ENCODE peak calls at places on chromosomes 4 and X, in seven cellular contexts. One of them, this sample, is unnamed.

GRCh38 chrX:39639871-39640270 is 457.9 kb downstream of the BCOR start:
- DNase-seq in A549: no peak
- DNase-seq in body of pancreas: no peak
- DNase-seq in tibial artery: no peak
- DNase-seq in WTC11: no peak
- DNase-seq in upper lobe of right lung: no peak
- DNase-seq in dorsolateral prefrontal cortex: no peak
- DNase-seq in this sample: no peak

GRCh38 chr4:80042821-80043220 is 30.2 kb downstream of the ANTXR2 start:
- DNase-seq in A549: no peak
- DNase-seq in body of pancreas: no peak
- DNase-seq in tibial artery: no peak
- DNase-seq in WTC11: no peak
- DNase-seq in upper lobe of right lung: no peak
- DNase-seq in dorsolateral prefrontal cortex: no peak
- DNase-seq in this sample: no peak

GRCh38 chr4:115433501-115433900 is 320.1 kb upstream of the NDST4 start:
- DNase-seq in A549: no peak
- DNase-seq in body of pancreas: no peak
- DNase-seq in tibial artery: no peak
- DNase-seq in WTC11: no peak
- DNase-seq in upper lobe of right lung: no peak
- DNase-seq in dorsolateral prefrontal cortex: no peak
- DNase-seq in this sample: no peak

GRCh38 chrX:107935200-107935599 is 47.0 kb downstream of the TEX13B start:
- DNase-seq in A549: peak
- DNase-seq in body of pancreas: no peak
- DNase-seq in tibial artery: no peak
- DNase-seq in WTC11: no peak
- DNase-seq in upper lobe of right lung: no peak
- DNase-seq in dorsolateral prefrontal cortex: peak
- DNase-seq in this sample: no peak

GRCh38 chr4:7655549-7656243 is 221.0 kb upstream of the PSAPL1 start:
- DNase-seq in A549: no peak
- DNase-seq in body of pancreas: no peak
- DNase-seq in tibial artery: no peak
- DNase-seq in WTC11: no peak
- DNase-seq in upper lobe of right lung: no peak
- DNase-seq in dorsolateral prefrontal cortex: peak
- DNase-seq in this sample: no peak

GRCh38 chr4:129926936-129927335 is 831.0 kb downstream of the C4orf33 start:
- DNase-seq in A549: no peak
- DNase-seq in body of pancreas: no peak
- DNase-seq in tibial artery: no peak
- DNase-seq in WTC11: no peak
- DNase-seq in upper lobe of right lung: no peak
- DNase-seq in dorsolateral prefrontal cortex: no peak
- DNase-seq in this sample: no peak

GRCh38 chrX:152821145-152821765 is 9.3 kb downstream of the CETN2 start:
- DNase-seq in A549: peak
- DNase-seq in body of pancreas: peak
- DNase-seq in tibial artery: no peak
- DNase-seq in WTC11: peak
- DNase-seq in upper lobe of right lung: no peak
- DNase-seq in dorsolateral prefrontal cortex: no peak
- DNase-seq in this sample: peak

GRCh38 chrX:45716747-45717146 is 516.1 kb upstream of the DIPK2B start:
- DNase-seq in A549: no peak
- DNase-seq in body of pancreas: no peak
- DNase-seq in tibial artery: no peak
- DNase-seq in WTC11: no peak
- DNase-seq in upper lobe of right lung: no peak
- DNase-seq in dorsolateral prefrontal cortex: no peak
- DNase-seq in this sample: no peak

GRCh38 chrX:71815906-71816156 is 52.7 kb downstream of the CXorf49B start:
- DNase-seq in A549: no peak
- DNase-seq in body of pancreas: no peak
- DNase-seq in tibial artery: no peak
- DNase-seq in WTC11: no peak
- DNase-seq in upper lobe of right lung: no peak
- DNase-seq in dorsolateral prefrontal cortex: no peak
- DNase-seq in this sample: no peak

GRCh38 chrX:53091354-53091753 is 2.6 kb upstream of the KANTR start:
- DNase-seq in A549: no peak
- DNase-seq in body of pancreas: no peak
- DNase-seq in tibial artery: no peak
- DNase-seq in WTC11: no peak
- DNase-seq in upper lobe of right lung: peak
- DNase-seq in dorsolateral prefrontal cortex: no peak
- DNase-seq in this sample: no peak

GRCh38 chr4:78616046-78616498 is 64.5 kb downstream of the ANXA3 start:
- DNase-seq in A549: no peak
- DNase-seq in body of pancreas: no peak
- DNase-seq in tibial artery: no peak
- DNase-seq in WTC11: no peak
- DNase-seq in upper lobe of right lung: no peak
- DNase-seq in dorsolateral prefrontal cortex: no peak
- DNase-seq in this sample: no peak

GRCh38 chr4:147837435-147837834 is 105.5 kb downstream of the ARHGAP10 start:
- DNase-seq in A549: peak
- DNase-seq in body of pancreas: no peak
- DNase-seq in tibial artery: no peak
- DNase-seq in WTC11: no peak
- DNase-seq in upper lobe of right lung: no peak
- DNase-seq in dorsolateral prefrontal cortex: no peak
- DNase-seq in this sample: no peak
- TF ChIP-seq CTCF in A549: no peak
- TF ChIP-seq CTCF in body of pancreas: peak
- TF ChIP-seq CTCF in tibial artery: peak
- TF ChIP-seq CTCF in WTC11: no peak
- TF ChIP-seq CTCF in upper lobe of right lung: no peak
- TF ChIP-seq CTCF in dorsolateral prefrontal cortex: no peak
- TF ChIP-seq CTCF in this sample: peak

GRCh38 chr4:65670331-65671031 is at the start of gene EPHA5:
- DNase-seq in A549: peak
- DNase-seq in body of pancreas: peak
- DNase-seq in tibial artery: peak
- DNase-seq in WTC11: peak
- DNase-seq in upper lobe of right lung: peak
- DNase-seq in dorsolateral prefrontal cortex: peak
- DNase-seq in this sample: peak
- TF ChIP-seq CTCF in A549: no peak
- TF ChIP-seq CTCF in body of pancreas: peak
- TF ChIP-seq CTCF in tibial artery: no peak
- TF ChIP-seq CTCF in WTC11: no peak
- TF ChIP-seq CTCF in upper lobe of right lung: no peak
- TF ChIP-seq CTCF in dorsolateral prefrontal cortex: peak
- TF ChIP-seq CTCF in this sample: peak

GRCh38 chr4:707929-708630 is 2.4 kb downstream of the PCGF3 start:
- DNase-seq in A549: no peak
- DNase-seq in body of pancreas: no peak
- DNase-seq in tibial artery: no peak
- DNase-seq in WTC11: no peak
- DNase-seq in upper lobe of right lung: no peak
- DNase-seq in dorsolateral prefrontal cortex: no peak
- DNase-seq in this sample: no peak
- TF ChIP-seq CTCF in A549: no peak
- TF ChIP-seq CTCF in body of pancreas: no peak
- TF ChIP-seq CTCF in tibial artery: no peak
- TF ChIP-seq CTCF in WTC11: no peak
- TF ChIP-seq CTCF in upper lobe of right lung: no peak
- TF ChIP-seq CTCF in dorsolateral prefrontal cortex: no peak
- TF ChIP-seq CTCF in this sample: no peak

GRCh38 chr4:98630804-98631454 is 27.5 kb downstream of the TSPAN5 start:
- DNase-seq in A549: no peak
- DNase-seq in body of pancreas: peak
- DNase-seq in tibial artery: no peak
- DNase-seq in WTC11: no peak
- DNase-seq in upper lobe of right lung: no peak
- DNase-seq in dorsolateral prefrontal cortex: no peak
- DNase-seq in this sample: no peak
- TF ChIP-seq CTCF in A549: no peak
- TF ChIP-seq CTCF in body of pancreas: no peak
- TF ChIP-seq CTCF in tibial artery: no peak
- TF ChIP-seq CTCF in WTC11: no peak
- TF ChIP-seq CTCF in upper lobe of right lung: no peak
- TF ChIP-seq CTCF in dorsolateral prefrontal cortex: peak
- TF ChIP-seq CTCF in this sample: no peak

This sample was measured in neural crest cell.